ENCODE peak calls at places on chromosomes 16 and 17, in five cellular contexts. One of them, this sample, is unnamed.

GRCh38 chr17:34314279-34314678 is 5.0 kb upstream of the CCL8 start:
- DNase-seq in fibroblast of pulmonary artery: peak; percentile 95
- DNase-seq in HCT116: no peak
- DNase-seq in omental fat pad: no peak
- DNase-seq in retinal pigment epithelial cell: no peak
- DNase-seq in this sample: no peak

GRCh38 chr16:85637808-85638186 is 24.7 kb downstream of the GSE1 start:
- DNase-seq in fibroblast of pulmonary artery: no peak
- DNase-seq in HCT116: no peak
- DNase-seq in omental fat pad: no peak
- DNase-seq in retinal pigment epithelial cell: no peak
- DNase-seq in this sample: no peak

GRCh38 chr17:61422116-61422799 is 22.6 kb downstream of the TBX2 start:
- DNase-seq in fibroblast of pulmonary artery: no peak
- DNase-seq in HCT116: no peak
- DNase-seq in omental fat pad: no peak
- DNase-seq in retinal pigment epithelial cell: no peak
- DNase-seq in this sample: no peak

GRCh38 chr17:48283390-48283789 is 146.6 kb downstream of the SKAP1 start:
- DNase-seq in fibroblast of pulmonary artery: no peak
- DNase-seq in HCT116: no peak
- DNase-seq in omental fat pad: no peak
- DNase-seq in retinal pigment epithelial cell: no peak
- DNase-seq in this sample: no peak

GRCh38 chr17:6443692-6444572 is at the start of gene PIMREG:
- DNase-seq in fibroblast of pulmonary artery: peak; percentile 90
- DNase-seq in HCT116: peak; percentile 82
- DNase-seq in omental fat pad: peak; percentile 90
- DNase-seq in retinal pigment epithelial cell: peak; percentile 56
- DNase-seq in this sample: peak; percentile 95

GRCh38 chr17:47902039-47902744 is 6.2 kb downstream of the SP2 start:
- DNase-seq in fibroblast of pulmonary artery: no peak
- DNase-seq in HCT116: no peak
- DNase-seq in omental fat pad: no peak
- DNase-seq in retinal pigment epithelial cell: no peak
- DNase-seq in this sample: no peak

GRCh38 chr16:75996491-75996890 is 270.2 kb upstream of the CPHXL start:
- DNase-seq in fibroblast of pulmonary artery: no peak
- DNase-seq in HCT116: no peak
- DNase-seq in omental fat pad: no peak
- DNase-seq in retinal pigment epithelial cell: no peak
- DNase-seq in this sample: peak; percentile 67

GRCh38 chr16:88650749-88651275 is at the start of gene CYBA:
- DNase-seq in fibroblast of pulmonary artery: peak; percentile 41
- DNase-seq in HCT116: peak; percentile 57
- DNase-seq in omental fat pad: no peak
- DNase-seq in retinal pigment epithelial cell: no peak
- DNase-seq in this sample: no peak

GRCh38 chr17:47470836-47471235 is 60.1 kb upstream of the NPEPPS start:
- DNase-seq in fibroblast of pulmonary artery: no peak
- DNase-seq in HCT116: no peak
- DNase-seq in omental fat pad: no peak
- DNase-seq in retinal pigment epithelial cell: no peak
- DNase-seq in this sample: no peak

GRCh38 chr16:82580293-82580900 is 46.4 kb upstream of the CDH13 start:
- DNase-seq in fibroblast of pulmonary artery: peak; percentile 4
- DNase-seq in HCT116: peak; percentile 4
- DNase-seq in omental fat pad: no peak
- DNase-seq in retinal pigment epithelial cell: no peak
- DNase-seq in this sample: peak; percentile 38

GRCh38 chr16:1188781-1189189 is 35.9 kb downstream of the CACNA1H start:
- DNase-seq in fibroblast of pulmonary artery: peak; percentile 51
- DNase-seq in HCT116: no peak
- DNase-seq in omental fat pad: no peak
- DNase-seq in retinal pigment epithelial cell: no peak
- DNase-seq in this sample: peak; percentile 39

GRCh38 chr16:560221-560700 is at the start of gene PRR35:
- DNase-seq in fibroblast of pulmonary artery: no peak
- DNase-seq in HCT116: no peak
- DNase-seq in omental fat pad: no peak
- DNase-seq in retinal pigment epithelial cell: no peak
- DNase-seq in this sample: no peak

GRCh38 chr17:1802429-1802828 is 27.3 kb downstream of the SMYD4 start:
- DNase-seq in fibroblast of pulmonary artery: no peak
- DNase-seq in HCT116: no peak
- DNase-seq in omental fat pad: no peak
- DNase-seq in retinal pigment epithelial cell: no peak
- DNase-seq in this sample: no peak

GRCh38 chr17:71460943-71461342 is 659.9 kb upstream of the SOX9 start:
- DNase-seq in fibroblast of pulmonary artery: peak; percentile 58
- DNase-seq in HCT116: peak; percentile 28
- DNase-seq in omental fat pad: no peak
- DNase-seq in retinal pigment epithelial cell: no peak
- DNase-seq in this sample: peak; percentile 55

GRCh38 chr16:75621170-75621477 is 2.0 kb downstream of the ADAT1 start:
- DNase-seq in fibroblast of pulmonary artery: peak; percentile 63
- DNase-seq in HCT116: no peak
- DNase-seq in omental fat pad: no peak
- DNase-seq in retinal pigment epithelial cell: peak; percentile 6
- DNase-seq in this sample: peak; percentile 46

GRCh38 chr16:46573008-46573833 is 48.0 kb downstream of the SHCBP1 start:
- DNase-seq in fibroblast of pulmonary artery: peak; percentile 5
- DNase-seq in HCT116: no peak
- DNase-seq in omental fat pad: no peak
- DNase-seq in retinal pigment epithelial cell: no peak
- DNase-seq in this sample: peak; percentile 56

GRCh38 chr17:34371405-34371804 is 8.4 kb upstream of the CCL1 start:
- DNase-seq in fibroblast of pulmonary artery: no peak
- DNase-seq in HCT116: no peak
- DNase-seq in omental fat pad: no peak
- DNase-seq in retinal pigment epithelial cell: no peak
- DNase-seq in this sample: no peak

GRCh38 chr17:63697341-63698286 is 2.3 kb downstream of the LIMD2 start:
- DNase-seq in fibroblast of pulmonary artery: peak; percentile 48
- DNase-seq in HCT116: peak; percentile 27
- DNase-seq in omental fat pad: no peak
- DNase-seq in retinal pigment epithelial cell: no peak
- DNase-seq in this sample: peak; percentile 55

GRCh38 chr16:1413684-1414531 is 596 bp downstream of the UNKL start:
- DNase-seq in fibroblast of pulmonary artery: peak; percentile 56
- DNase-seq in HCT116: peak; percentile 52
- DNase-seq in omental fat pad: no peak
- DNase-seq in retinal pigment epithelial cell: no peak
- DNase-seq in this sample: peak; percentile 49

GRCh38 chr16:89320717-89321501 is 103.4 kb downstream of the ZNF778 start:
- DNase-seq in fibroblast of pulmonary artery: peak; percentile 45
- DNase-seq in HCT116: no peak
- DNase-seq in omental fat pad: no peak
- DNase-seq in retinal pigment epithelial cell: no peak
- DNase-seq in this sample: peak; percentile 52

GRCh38 chr16:60041671-60042070 is 1307.6 kb upstream of the GOT2 start:
- DNase-seq in fibroblast of pulmonary artery: no peak
- DNase-seq in HCT116: no peak
- DNase-seq in omental fat pad: no peak
- DNase-seq in retinal pigment epithelial cell: no peak
- DNase-seq in this sample: no peak

GRCh38 chr17:27256225-27257030 is 37.5 kb upstream of the WSB1 start:
- DNase-seq in fibroblast of pulmonary artery: peak; percentile 94
- DNase-seq in HCT116: no peak
- DNase-seq in omental fat pad: no peak
- DNase-seq in retinal pigment epithelial cell: peak; percentile 13
- DNase-seq in this sample: peak; percentile 54

GRCh38 chr17:31967643-31968042 is 30.8 kb downstream of the SUZ12 start:
- DNase-seq in fibroblast of pulmonary artery: no peak
- DNase-seq in HCT116: no peak
- DNase-seq in omental fat pad: no peak
- DNase-seq in retinal pigment epithelial cell: no peak
- DNase-seq in this sample: peak; percentile 6

GRCh38 chr17:79970576-79971068 is 65.0 kb downstream of the TBC1D16 start:
- DNase-seq in fibroblast of pulmonary artery: peak; percentile 44
- DNase-seq in HCT116: peak; percentile 38
- DNase-seq in omental fat pad: no peak
- DNase-seq in retinal pigment epithelial cell: no peak
- DNase-seq in this sample: peak; percentile 64

GRCh38 chr16:4938683-4939030 is 1.7 kb upstream of the PPL start:
- DNase-seq in fibroblast of pulmonary artery: peak; percentile 52
- DNase-seq in HCT116: no peak
- DNase-seq in omental fat pad: no peak
- DNase-seq in retinal pigment epithelial cell: no peak
- DNase-seq in this sample: no peak

GRCh38 chr17:16947470-16947869 is 24.4 kb downstream of the TNFRSF13B start:
- DNase-seq in fibroblast of pulmonary artery: no peak
- DNase-seq in HCT116: no peak
- DNase-seq in omental fat pad: no peak
- DNase-seq in retinal pigment epithelial cell: no peak
- DNase-seq in this sample: no peak

GRCh38 chr17:29930399-29931010 is 477 bp upstream of the SSH2 start:
- DNase-seq in fibroblast of pulmonary artery: no peak
- DNase-seq in HCT116: no peak
- DNase-seq in omental fat pad: no peak
- DNase-seq in retinal pigment epithelial cell: no peak
- DNase-seq in this sample: no peak

GRCh38 chr17:72262748-72263147 is 141.9 kb downstream of the SOX9 start:
- DNase-seq in fibroblast of pulmonary artery: no peak
- DNase-seq in HCT116: no peak
- DNase-seq in omental fat pad: no peak
- DNase-seq in retinal pigment epithelial cell: no peak
- DNase-seq in this sample: no peak

GRCh38 chr17:53924530-53925455 is 102.1 kb downstream of the KIF2B start:
- DNase-seq in fibroblast of pulmonary artery: no peak
- DNase-seq in HCT116: no peak
- DNase-seq in omental fat pad: no peak
- DNase-seq in retinal pigment epithelial cell: no peak
- DNase-seq in this sample: no peak

GRCh38 chr16:49020436-49020835 is 261.2 kb downstream of the CBLN1 start:
- DNase-seq in fibroblast of pulmonary artery: no peak
- DNase-seq in HCT116: no peak
- DNase-seq in omental fat pad: no peak
- DNase-seq in retinal pigment epithelial cell: no peak
- DNase-seq in this sample: no peak

GRCh38 chr16:27754788-27755690 is 205.1 kb downstream of the KATNIP start:
- DNase-seq in fibroblast of pulmonary artery: no peak
- DNase-seq in HCT116: no peak
- DNase-seq in omental fat pad: no peak
- DNase-seq in retinal pigment epithelial cell: no peak
- DNase-seq in this sample: no peak

GRCh38 chr16:85286970-85287814 is 174.9 kb upstream of the CIBAR2 start:
- DNase-seq in fibroblast of pulmonary artery: peak; percentile 7
- DNase-seq in HCT116: no peak
- DNase-seq in omental fat pad: no peak
- DNase-seq in retinal pigment epithelial cell: no peak
- DNase-seq in this sample: peak; percentile 23

GRCh38 chr16:72508196-72508595 is 336.2 kb upstream of the PMFBP1 start:
- DNase-seq in fibroblast of pulmonary artery: peak; percentile 10
- DNase-seq in HCT116: no peak
- DNase-seq in omental fat pad: no peak
- DNase-seq in retinal pigment epithelial cell: no peak
- DNase-seq in this sample: no peak

DNA sequence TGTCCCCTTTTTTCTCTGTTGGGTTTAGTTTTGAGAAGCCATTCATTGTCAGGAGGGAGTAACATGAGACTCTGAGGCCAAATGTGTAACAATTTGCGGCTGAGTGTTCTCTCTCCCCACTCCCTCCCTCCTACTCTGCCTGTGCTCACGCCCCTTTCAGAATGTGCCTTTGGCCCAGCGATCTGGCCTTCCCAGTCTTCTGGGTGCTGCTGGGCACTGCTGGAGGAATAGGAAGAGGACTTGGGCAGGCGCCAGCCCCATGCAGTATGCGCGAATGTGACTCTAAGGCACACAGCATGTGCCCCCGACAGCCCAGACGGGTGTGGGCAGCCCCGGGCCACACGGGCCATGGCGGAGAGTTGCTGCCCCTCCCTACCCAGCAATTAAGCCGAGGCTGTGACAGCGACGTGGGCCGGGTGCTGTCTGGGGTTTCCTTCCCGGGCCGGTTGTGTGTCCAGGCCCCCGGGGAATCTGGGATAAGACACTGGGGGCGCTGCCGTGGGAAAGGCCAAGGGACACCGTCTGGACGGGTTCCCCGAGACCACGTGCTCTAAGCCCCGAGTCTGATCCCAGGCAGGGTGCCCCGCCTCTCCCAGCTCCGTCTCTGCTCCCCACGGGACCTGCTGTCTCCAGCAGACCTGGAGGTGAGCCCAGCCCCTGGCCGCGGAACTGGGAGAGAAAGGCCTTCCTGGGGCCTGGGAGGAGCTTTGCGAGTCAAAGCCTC is 92.4 kb downstream of the IRX3 start:
- DNase-seq in fibroblast of pulmonary artery: peak; percentile 40
- DNase-seq in HCT116: no peak
- DNase-seq in omental fat pad: no peak
- DNase-seq in retinal pigment epithelial cell: no peak
- DNase-seq in this sample: peak; percentile 86
- TF ChIP-seq CTCF in fibroblast of pulmonary artery: no peak
- TF ChIP-seq CTCF in HCT116: no peak
- TF ChIP-seq CTCF in omental fat pad: no peak
- TF ChIP-seq CTCF in retinal pigment epithelial cell: no peak
- TF ChIP-seq CTCF in this sample: no peak

GRCh38 chr17:57085448-57086068 is 512 bp downstream of the AKAP1 start:
- DNase-seq in fibroblast of pulmonary artery: peak; percentile 21
- DNase-seq in HCT116: no peak
- DNase-seq in omental fat pad: no peak
- DNase-seq in retinal pigment epithelial cell: no peak
- DNase-seq in this sample: peak; percentile 35
- TF ChIP-seq CTCF in fibroblast of pulmonary artery: no peak
- TF ChIP-seq CTCF in HCT116: no peak
- TF ChIP-seq CTCF in omental fat pad: no peak
- TF ChIP-seq CTCF in retinal pigment epithelial cell: peak; percentile 23
- TF ChIP-seq CTCF in this sample: peak; percentile 17

DNA sequence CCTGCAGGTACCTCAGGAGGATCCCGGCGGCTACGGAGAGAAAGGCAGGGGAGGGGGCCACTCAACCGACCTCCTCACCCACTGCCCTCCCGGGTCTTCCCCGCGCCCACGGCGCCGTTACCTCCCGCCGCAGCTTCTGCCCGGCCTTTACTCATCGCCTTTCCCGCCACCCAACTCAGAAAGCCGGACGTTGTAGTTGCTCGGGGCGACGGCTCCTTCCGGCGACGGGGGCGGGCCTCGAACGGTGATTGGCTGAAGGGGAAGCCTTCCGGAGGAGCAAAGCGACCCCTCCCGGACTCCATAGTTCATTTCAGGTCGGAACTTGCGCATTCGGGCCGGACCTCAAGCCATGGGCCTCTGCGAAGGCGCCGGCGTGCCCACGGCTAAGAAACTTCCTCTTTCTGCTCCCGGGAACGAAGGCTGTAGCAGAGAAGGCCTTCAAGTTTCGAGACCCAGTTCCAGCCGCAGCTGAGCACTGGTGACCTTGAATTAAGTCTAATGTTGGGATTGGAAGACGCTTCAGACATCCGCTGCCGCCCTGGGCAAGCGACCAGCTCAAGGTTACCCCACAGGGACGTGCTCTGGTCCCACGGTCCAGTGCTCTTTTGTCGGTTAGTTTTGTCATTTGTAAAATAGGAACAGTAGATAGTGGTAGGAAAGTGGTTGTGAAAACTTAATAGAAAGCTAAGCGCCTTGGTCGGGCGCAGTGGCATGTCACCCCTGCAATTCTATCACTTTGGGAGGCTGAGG is at the start of gene PSMC3IP:
- DNase-seq in fibroblast of pulmonary artery: peak; percentile 95
- DNase-seq in HCT116: peak; percentile 87
- DNase-seq in omental fat pad: peak; percentile 82
- DNase-seq in retinal pigment epithelial cell: peak; percentile 73
- DNase-seq in this sample: peak; percentile 95
- TF ChIP-seq CTCF in fibroblast of pulmonary artery: peak; percentile 35
- TF ChIP-seq CTCF in HCT116: no peak
- TF ChIP-seq CTCF in omental fat pad: no peak
- TF ChIP-seq CTCF in retinal pigment epithelial cell: peak; percentile 41
- TF ChIP-seq CTCF in this sample: peak; percentile 26

GRCh38 chr17:4934173-4934979 is 2.3 kb downstream of the GP1BA start:
- DNase-seq in fibroblast of pulmonary artery: peak; percentile 38
- DNase-seq in HCT116: no peak
- DNase-seq in omental fat pad: no peak
- DNase-seq in retinal pigment epithelial cell: no peak
- DNase-seq in this sample: peak; percentile 42
- TF ChIP-seq CTCF in fibroblast of pulmonary artery: peak; percentile 36
- TF ChIP-seq CTCF in HCT116: no peak
- TF ChIP-seq CTCF in omental fat pad: no peak
- TF ChIP-seq CTCF in retinal pigment epithelial cell: peak; percentile 51
- TF ChIP-seq CTCF in this sample: peak; percentile 31